ENCODE peak calls at places on chromosome 1, in eight cellular contexts. One of them, this sample, is unnamed.

GRCh38 chr1:79556189-79556588 is 549.7 kb upstream of the ADGRL4 start:
- DNase-seq in CD8-positive, alpha-beta T cell: no peak
- DNase-seq in lung: no peak
- DNase-seq in tibial nerve: no peak
- DNase-seq in BJ: no peak
- DNase-seq in A673: no peak
- DNase-seq in RWPE2: no peak
- DNase-seq in Panc1: no peak
- DNase-seq in this sample: no peak

GRCh38 chr1:175373786-175374623 is 181.4 kb upstream of the KIAA0040 start:
- DNase-seq in CD8-positive, alpha-beta T cell: no peak
- DNase-seq in lung: no peak
- DNase-seq in tibial nerve: no peak
- DNase-seq in BJ: no peak
- DNase-seq in A673: peak; percentile 51
- DNase-seq in RWPE2: no peak
- DNase-seq in Panc1: no peak
- DNase-seq in this sample: no peak

GRCh38 chr1:210239295-210240155 is 6.9 kb downstream of the SERTAD4 start:
- DNase-seq in CD8-positive, alpha-beta T cell: no peak
- DNase-seq in lung: no peak
- DNase-seq in tibial nerve: no peak
- DNase-seq in BJ: peak; percentile 67
- DNase-seq in A673: peak; percentile 61
- DNase-seq in RWPE2: no peak
- DNase-seq in Panc1: no peak
- DNase-seq in this sample: no peak

GRCh38 chr1:10457910-10458309 is 8.1 kb downstream of the CORT start:
- DNase-seq in CD8-positive, alpha-beta T cell: no peak
- DNase-seq in lung: no peak
- DNase-seq in tibial nerve: no peak
- DNase-seq in BJ: no peak
- DNase-seq in A673: no peak
- DNase-seq in RWPE2: no peak
- DNase-seq in Panc1: no peak
- DNase-seq in this sample: no peak

GRCh38 chr1:150420560-150421265 is 56.8 kb downstream of the RPRD2 start:
- DNase-seq in CD8-positive, alpha-beta T cell: no peak
- DNase-seq in lung: no peak
- DNase-seq in tibial nerve: peak; percentile 16
- DNase-seq in BJ: no peak
- DNase-seq in A673: peak; percentile 25
- DNase-seq in RWPE2: no peak
- DNase-seq in Panc1: no peak
- DNase-seq in this sample: no peak

GRCh38 chr1:24805534-24806301 is 60.5 kb downstream of the CLIC4 start:
- DNase-seq in CD8-positive, alpha-beta T cell: no peak
- DNase-seq in lung: no peak
- DNase-seq in tibial nerve: no peak
- DNase-seq in BJ: peak; percentile 51
- DNase-seq in A673: no peak
- DNase-seq in RWPE2: no peak
- DNase-seq in Panc1: no peak
- DNase-seq in this sample: no peak

GRCh38 chr1:209383907-209384709 is 199.4 kb upstream of the CAMK1G start:
- DNase-seq in CD8-positive, alpha-beta T cell: no peak
- DNase-seq in lung: no peak
- DNase-seq in tibial nerve: no peak
- DNase-seq in BJ: no peak
- DNase-seq in A673: no peak
- DNase-seq in RWPE2: no peak
- DNase-seq in Panc1: no peak
- DNase-seq in this sample: no peak

GRCh38 chr1:53274026-53274425 is 35.7 kb upstream of the MAGOH start:
- DNase-seq in CD8-positive, alpha-beta T cell: no peak
- DNase-seq in lung: no peak
- DNase-seq in tibial nerve: no peak
- DNase-seq in BJ: no peak
- DNase-seq in A673: no peak
- DNase-seq in RWPE2: no peak
- DNase-seq in Panc1: no peak
- DNase-seq in this sample: no peak

GRCh38 chr1:228112617-228113016 is 3.5 kb upstream of the MRPL55 start:
- DNase-seq in CD8-positive, alpha-beta T cell: no peak
- DNase-seq in lung: no peak
- DNase-seq in tibial nerve: no peak
- DNase-seq in BJ: no peak
- DNase-seq in A673: no peak
- DNase-seq in RWPE2: no peak
- DNase-seq in Panc1: no peak
- DNase-seq in this sample: no peak

GRCh38 chr1:153733970-153734369 is 6.1 kb downstream of the INTS3 start:
- DNase-seq in CD8-positive, alpha-beta T cell: no peak
- DNase-seq in lung: no peak
- DNase-seq in tibial nerve: no peak
- DNase-seq in BJ: no peak
- DNase-seq in A673: no peak
- DNase-seq in RWPE2: no peak
- DNase-seq in Panc1: no peak
- DNase-seq in this sample: no peak

GRCh38 chr1:147389532-147390184 is 147.2 kb downstream of the CHD1L start:
- DNase-seq in CD8-positive, alpha-beta T cell: no peak
- DNase-seq in lung: no peak
- DNase-seq in tibial nerve: peak; percentile 12
- DNase-seq in BJ: peak; percentile 2
- DNase-seq in A673: peak; percentile 61
- DNase-seq in RWPE2: no peak
- DNase-seq in Panc1: peak; percentile 20
- DNase-seq in this sample: peak; percentile 9

GRCh38 chr1:22808846-22809501 is 98.3 kb downstream of the EPHB2 start:
- DNase-seq in CD8-positive, alpha-beta T cell: no peak
- DNase-seq in lung: peak; percentile 37
- DNase-seq in tibial nerve: no peak
- DNase-seq in BJ: peak; percentile 44
- DNase-seq in A673: no peak
- DNase-seq in RWPE2: no peak
- DNase-seq in Panc1: no peak
- DNase-seq in this sample: no peak

GRCh38 chr1:214050513-214051401 is 63.0 kb downstream of the PROX1 start:
- DNase-seq in CD8-positive, alpha-beta T cell: no peak
- DNase-seq in lung: no peak
- DNase-seq in tibial nerve: no peak
- DNase-seq in BJ: no peak
- DNase-seq in A673: no peak
- DNase-seq in RWPE2: no peak
- DNase-seq in Panc1: no peak
- DNase-seq in this sample: no peak

GRCh38 chr1:47767741-47768100 is 229.5 kb downstream of the TRABD2B start:
- DNase-seq in CD8-positive, alpha-beta T cell: no peak
- DNase-seq in lung: no peak
- DNase-seq in tibial nerve: no peak
- DNase-seq in BJ: no peak
- DNase-seq in A673: no peak
- DNase-seq in RWPE2: no peak
- DNase-seq in Panc1: no peak
- DNase-seq in this sample: no peak

GRCh38 chr1:83547903-83548302 is 451.0 kb downstream of the TTLL7 start:
- DNase-seq in CD8-positive, alpha-beta T cell: no peak
- DNase-seq in lung: no peak
- DNase-seq in tibial nerve: no peak
- DNase-seq in BJ: no peak
- DNase-seq in A673: no peak
- DNase-seq in RWPE2: no peak
- DNase-seq in Panc1: no peak
- DNase-seq in this sample: no peak

GRCh38 chr1:145906954-145907755 is 2.7 kb downstream of the ITGA10 start:
- DNase-seq in CD8-positive, alpha-beta T cell: no peak
- DNase-seq in lung: no peak
- DNase-seq in tibial nerve: no peak
- DNase-seq in BJ: no peak
- DNase-seq in A673: no peak
- DNase-seq in RWPE2: no peak
- DNase-seq in Panc1: no peak
- DNase-seq in this sample: no peak

GRCh38 chr1:46603481-46603857 is 599 bp downstream of the MKNK1 start:
- DNase-seq in CD8-positive, alpha-beta T cell: no peak
- DNase-seq in lung: no peak
- DNase-seq in tibial nerve: no peak
- DNase-seq in BJ: no peak
- DNase-seq in A673: no peak
- DNase-seq in RWPE2: no peak
- DNase-seq in Panc1: no peak
- DNase-seq in this sample: no peak

GRCh38 chr1:3450202-3450863 is 4.1 kb upstream of the ARHGEF16 start:
- DNase-seq in CD8-positive, alpha-beta T cell: no peak
- DNase-seq in lung: no peak
- DNase-seq in tibial nerve: no peak
- DNase-seq in BJ: no peak
- DNase-seq in A673: no peak
- DNase-seq in RWPE2: no peak
- DNase-seq in Panc1: no peak
- DNase-seq in this sample: no peak

GRCh38 chr1:174743654-174744561 is 255.8 kb upstream of the CACYBP start:
- DNase-seq in CD8-positive, alpha-beta T cell: no peak
- DNase-seq in lung: no peak
- DNase-seq in tibial nerve: no peak
- DNase-seq in BJ: no peak
- DNase-seq in A673: peak; percentile 60
- DNase-seq in RWPE2: no peak
- DNase-seq in Panc1: peak; percentile 12
- DNase-seq in this sample: no peak

GRCh38 chr1:11727119-11727518 is 8.8 kb upstream of the AGTRAP start:
- DNase-seq in CD8-positive, alpha-beta T cell: no peak
- DNase-seq in lung: no peak
- DNase-seq in tibial nerve: no peak
- DNase-seq in BJ: no peak
- DNase-seq in A673: no peak
- DNase-seq in RWPE2: no peak
- DNase-seq in Panc1: no peak
- DNase-seq in this sample: no peak

DNA sequence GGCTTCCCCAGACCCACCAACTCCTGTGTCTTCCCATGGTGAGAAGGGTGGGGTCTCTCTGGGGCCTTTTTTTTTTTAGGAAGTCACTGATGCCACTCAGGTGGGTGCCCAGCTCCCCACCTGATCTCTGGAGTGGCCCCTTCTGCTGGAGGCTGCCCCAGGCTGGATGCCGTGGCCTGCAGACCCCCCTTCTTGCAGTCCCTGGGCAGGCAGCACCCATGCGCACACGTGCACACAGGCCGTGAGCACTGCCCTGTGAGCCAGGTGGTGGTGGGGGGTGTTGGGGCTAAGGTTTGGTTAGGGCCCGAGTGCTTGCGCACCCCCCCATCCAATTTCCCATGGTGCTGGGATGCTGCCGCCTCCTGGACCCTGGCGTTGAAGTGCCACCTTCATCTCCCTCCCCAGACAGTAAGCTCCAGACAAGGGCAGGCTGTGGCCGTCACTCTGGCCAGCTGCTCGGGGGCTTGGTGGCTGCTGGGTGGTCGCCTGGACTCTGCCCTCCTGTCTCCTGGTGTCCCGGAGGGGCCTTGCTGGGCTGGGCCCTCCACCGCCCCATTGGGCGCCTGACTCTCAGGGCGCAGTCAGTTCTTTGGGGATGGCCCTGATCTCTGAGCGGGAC is 50.6 kb downstream of the SKI start:
- DNase-seq in CD8-positive, alpha-beta T cell: no peak
- DNase-seq in lung: no peak
- DNase-seq in tibial nerve: no peak
- DNase-seq in BJ: no peak
- DNase-seq in A673: no peak
- DNase-seq in RWPE2: no peak
- DNase-seq in Panc1: no peak
- DNase-seq in this sample: no peak
- H3K4me3 ChIP-seq in CD8-positive, alpha-beta T cell: no peak overlapping the region
- H3K4me3 ChIP-seq in lung: no peak overlapping the region
- H3K4me3 ChIP-seq in tibial nerve: no peak overlapping the region
- H3K4me3 ChIP-seq in BJ: no peak overlapping the region
- H3K4me3 ChIP-seq in A673: no peak overlapping the region
- H3K4me3 ChIP-seq in RWPE2: no peak overlapping the region
- H3K4me3 ChIP-seq in Panc1: no peak overlapping the region
- H3K4me3 ChIP-seq in this sample: no peak overlapping the region

GRCh38 chr1:197124376-197124775 is 22.1 kb downstream of the ASPM start:
- DNase-seq in CD8-positive, alpha-beta T cell: no peak
- DNase-seq in lung: no peak
- DNase-seq in tibial nerve: no peak
- DNase-seq in BJ: no peak
- DNase-seq in A673: no peak
- DNase-seq in RWPE2: no peak
- DNase-seq in Panc1: no peak
- DNase-seq in this sample: no peak
- H3K36me3 ChIP-seq in CD8-positive, alpha-beta T cell: no peaks in the 10 kb centered on the region
- H3K36me3 ChIP-seq in lung: no peaks in the 10 kb centered on the region
- H3K36me3 ChIP-seq in tibial nerve: no peaks in the 10 kb centered on the region
- H3K36me3 ChIP-seq in BJ: no peaks in the 10 kb centered on the region
- H3K36me3 ChIP-seq in A673: peaks cover 88% of the 10 kb centered on the region
- H3K36me3 ChIP-seq in RWPE2: peaks cover 94% of the 10 kb centered on the region
- H3K36me3 ChIP-seq in Panc1: peaks cover 39% of the 10 kb centered on the region
- H3K36me3 ChIP-seq in this sample: peaks cover 2% of the 10 kb centered on the region

GRCh38 chr1:9400425-9401079 is 107.9 kb downstream of the SPSB1 start:
- DNase-seq in CD8-positive, alpha-beta T cell: peak; percentile 12
- DNase-seq in lung: no peak
- DNase-seq in tibial nerve: no peak
- DNase-seq in BJ: no peak
- DNase-seq in A673: no peak
- DNase-seq in RWPE2: peak; percentile 59
- DNase-seq in Panc1: no peak
- DNase-seq in this sample: peak; percentile 32
- TF ChIP-seq CTCF in CD8-positive, alpha-beta T cell: no peak
- TF ChIP-seq CTCF in lung: no peak
- TF ChIP-seq CTCF in tibial nerve: no peak
- TF ChIP-seq CTCF in BJ: no peak
- TF ChIP-seq CTCF in A673: no peak
- TF ChIP-seq CTCF in RWPE2: no peak
- TF ChIP-seq CTCF in Panc1: no peak
- TF ChIP-seq CTCF in this sample: no peak

DNA sequence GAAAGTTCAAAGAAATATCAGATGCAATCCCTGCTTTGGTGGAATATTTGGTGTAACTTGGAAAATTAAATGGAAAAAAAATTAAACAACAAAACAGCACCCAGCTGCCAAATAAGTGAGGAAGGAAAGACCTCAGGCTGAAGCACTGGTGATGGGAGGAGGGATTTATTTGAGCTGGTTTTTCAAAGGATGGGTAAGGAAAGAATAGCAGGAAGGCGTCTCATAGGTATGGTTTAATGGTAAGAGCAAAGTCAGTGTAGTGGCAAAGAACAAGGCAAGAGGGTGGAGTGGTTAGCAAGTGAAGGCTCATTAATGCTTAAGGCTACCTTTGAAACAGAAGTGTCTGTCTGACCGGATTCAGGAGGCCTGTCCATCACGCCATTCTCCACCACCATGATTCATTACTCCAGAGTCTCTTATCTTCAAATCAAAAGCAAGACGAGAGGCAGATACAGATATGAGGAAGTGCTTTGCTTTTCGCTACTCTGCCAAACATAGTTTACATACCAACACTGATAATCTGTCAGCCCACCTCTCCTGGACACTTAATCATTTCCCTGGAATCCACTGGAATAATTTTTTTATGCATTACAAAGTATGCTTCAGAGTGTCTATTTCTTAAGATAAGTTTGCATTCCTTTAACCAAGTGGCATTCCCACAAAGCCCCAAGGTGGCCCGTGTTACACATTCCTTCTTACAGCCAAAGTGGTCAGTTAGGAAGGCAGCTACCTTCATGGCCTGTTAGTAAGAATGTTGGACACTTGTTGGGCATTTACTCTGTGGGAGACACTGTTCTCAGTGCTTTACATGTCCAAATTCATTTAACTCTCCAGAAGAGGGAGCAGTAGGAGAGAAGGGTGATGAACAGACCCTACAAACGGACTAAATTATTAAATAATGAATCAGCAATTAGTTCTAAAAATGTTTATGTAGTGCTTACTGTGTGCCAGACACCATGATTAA is 146.6 kb downstream of the ROR1 start:
- DNase-seq in CD8-positive, alpha-beta T cell: no peak
- DNase-seq in lung: peak; percentile 67
- DNase-seq in tibial nerve: no peak
- DNase-seq in BJ: peak; percentile 85
- DNase-seq in A673: peak; percentile 42
- DNase-seq in RWPE2: no peak
- DNase-seq in Panc1: no peak
- DNase-seq in this sample: no peak
- H3K4me3 ChIP-seq in CD8-positive, alpha-beta T cell: no peak overlapping the region
- H3K4me3 ChIP-seq in lung: no peak overlapping the region
- H3K4me3 ChIP-seq in tibial nerve: no peak overlapping the region
- H3K4me3 ChIP-seq in BJ: no peak overlapping the region
- H3K4me3 ChIP-seq in A673: no peak overlapping the region
- H3K4me3 ChIP-seq in RWPE2: no peak overlapping the region
- H3K4me3 ChIP-seq in Panc1: no peak overlapping the region
- H3K4me3 ChIP-seq in this sample: no peak overlapping the region

This sample was measured in GM06990.